ENCODE peak calls at places on chromosome 14, in five cellular contexts. X is sigmoid colon, B is heart right ventricle, G is choroid plexus epithelial cell, L is chondrocyte. K is an unnamed sample.

GRCh38 chr14:72256055-72256454 is 323.8 kb downstream of the RGS6 start:
- DNase-seq in X (no peak), L (no peak), G (no peak), B (no peak), K (no peak)

GRCh38 chr14:63245893-63246292 is 41.6 kb downstream of the RHOJ start:
- DNase-seq in L (no peak), G (peak), B (peak), X (peak), K (no peak)

GRCh38 chr14:80587096-80587724 is 354.3 kb downstream of the CEP128 start:
- DNase-seq in G (peak), L (no peak), B (no peak), X (no peak), K (peak)

GRCh38 chr14:100065161-100065871 is at the start of gene EVL:
- DNase-seq in B (peak), X (no peak), L (no peak), G (no peak), K (no peak)

GRCh38 chr14:20714593-20715250 is 26.2 kb downstream of the ANG start:
- DNase-seq in X (peak), L (no peak), B (peak), G (peak), K (peak)

GRCh38 chr14:21467620-21468019 is 9.1 kb downstream of the RAB2B start:
- DNase-seq in G (peak), X (no peak), B (no peak), L (no peak), K (peak)

GRCh38 chr14:103628221-103628683 is 759 bp upstream of the KLC1 start:
- DNase-seq in X (peak), L (no peak), B (peak), G (peak), K (peak)

GRCh38 chr14:49960453-49960852 is 67.6 kb downstream of the ARF6 start:
- DNase-seq in G (no peak), B (no peak), L (no peak), X (no peak), K (no peak)

GRCh38 chr14:54715244-54715643 is 148.3 kb downstream of the SAMD4A start:
- DNase-seq in X (no peak), L (no peak), G (peak), B (no peak), K (peak)
- TF ChIP-seq CTCF in X (no peak), L (peak), G (peak), B (peak), K (peak)

GRCh38 chr14:31613188-31613587 is 52.0 kb downstream of the NUBPL start:
- DNase-seq in B (no peak), X (no peak), G (no peak), L (no peak), K (no peak)
- TF ChIP-seq CTCF in B (no peak), X (no peak), G (no peak), L (no peak), K (no peak)

DNA sequence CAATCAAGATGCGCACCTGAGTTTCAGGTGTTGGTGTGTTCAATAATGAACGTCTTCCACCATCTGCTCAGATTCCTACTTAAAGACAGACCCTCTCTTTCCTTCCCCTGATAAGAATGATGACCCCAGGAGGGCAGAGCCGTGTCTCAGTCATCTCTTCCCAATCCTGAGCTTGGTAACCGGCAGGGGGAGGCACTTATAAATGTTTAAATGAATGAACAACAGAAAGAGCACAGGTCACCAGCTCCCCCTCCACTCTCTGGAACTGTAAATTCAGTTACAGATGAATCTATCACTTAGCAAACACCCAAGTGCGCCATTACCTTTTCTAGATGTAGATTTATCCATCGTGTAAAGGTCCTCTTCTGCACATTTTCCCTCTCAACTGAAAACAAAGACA is 72.4 kb upstream of the DICER1 start:
- DNase-seq in X (no peak), G (no peak), B (no peak), L (no peak), K (no peak)
- TF ChIP-seq CTCF in X (no peak), G (peak), B (no peak), L (no peak), K (no peak)

GRCh38 chr14:73752297-73752992 is 38.3 kb upstream of the PNMA1 start:
- DNase-seq in L (no peak), G (peak), B (peak), X (peak), K (peak)
- TF ChIP-seq CTCF in L (peak), G (peak), B (no peak), X (peak), K (peak)

GRCh38 chr14:52678591-52678990 is 16.8 kb downstream of the ERO1A start:
- DNase-seq in X (no peak), L (no peak), B (no peak), G (no peak), K (no peak)
- TF ChIP-seq CTCF in X (no peak), L (peak), B (no peak), G (peak), K (peak)

GRCh38 chr14:67602071-67602470 is 2.0 kb upstream of the PIGH start:
- DNase-seq in B (no peak), G (no peak), L (no peak), X (no peak), K (no peak)
- TF ChIP-seq CTCF in B (no peak), G (no peak), L (no peak), X (no peak), K (no peak)

GRCh38 chr14:89956294-89957009 is 725 bp downstream of the TDP1 start:
- DNase-seq in L (no peak), X (peak), B (peak), G (peak), K (peak)

GRCh38 chr14:89954045-89955021 is at the start of gene EFCAB11:
- DNase-seq in G (peak), L (peak), X (peak), B (peak), K (peak)

GRCh38 chr14:89953602-89954001 is 928 bp downstream of the EFCAB11 start:
- DNase-seq in L (no peak), G (no peak), X (no peak), B (no peak), K (no peak)

GRCh38 chr14:89955022-89955414 is 488 bp upstream of the EFCAB11 start:
- DNase-seq in G (no peak), X (no peak), B (no peak), L (no peak), K (no peak)

DNA sequence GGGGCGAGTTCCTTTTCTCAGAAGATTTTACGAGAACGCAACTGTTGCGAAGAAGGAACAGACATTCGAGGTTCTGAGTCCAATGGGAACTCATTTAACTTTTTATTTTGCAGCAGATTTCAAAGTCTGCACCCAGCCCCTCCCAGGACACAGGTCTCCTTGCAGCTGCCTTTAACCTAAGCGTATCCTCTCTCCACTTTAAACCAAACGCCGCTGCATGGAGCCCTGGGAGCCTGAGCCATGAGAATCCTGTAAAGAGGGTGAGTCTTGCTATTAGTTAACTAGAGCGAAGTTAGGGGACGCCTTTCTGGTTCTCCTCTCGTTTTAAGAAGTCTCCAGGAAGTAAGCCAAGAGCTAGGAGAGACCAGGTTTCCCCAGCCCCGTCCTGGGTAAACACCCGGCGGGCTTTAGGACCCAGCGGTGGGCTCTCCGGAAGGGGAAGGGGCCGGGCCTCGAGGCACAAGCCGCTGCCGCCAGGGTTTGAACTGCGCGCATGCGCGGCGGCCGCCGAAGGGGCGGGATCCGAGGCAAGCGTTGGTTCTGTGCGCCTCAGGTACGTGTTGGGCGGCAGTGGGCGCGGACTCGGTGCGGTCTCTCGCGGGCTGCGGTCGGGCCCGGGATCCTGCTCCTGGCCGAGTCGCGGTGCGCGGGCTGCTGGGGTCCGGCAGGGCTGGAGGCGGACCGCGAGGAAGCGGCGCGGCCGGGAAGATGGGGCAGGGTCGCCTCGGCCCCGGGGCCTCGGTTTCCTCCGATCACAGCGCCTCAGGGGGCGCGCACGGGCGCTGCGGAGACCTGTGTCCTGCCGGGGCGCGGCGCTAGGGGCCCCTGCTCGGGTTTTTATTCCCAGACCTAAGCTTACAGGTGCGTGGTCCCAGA is at the start of gene TDP1:
- DNase-seq in X (peak), B (peak), L (peak), G (peak), K (peak)
- TF ChIP-seq CTCF in X (no peak), B (no peak), L (peak), G (no peak), K (peak)

GRCh38 chr14:94439453-94440057 is 13.0 kb downstream of the SERPINA11 start:
- DNase-seq in G (no peak), X (no peak), L (no peak), B (no peak), K (no peak)
- TF ChIP-seq CTCF in G (no peak), X (no peak), L (no peak), B (no peak), K (no peak)

GRCh38 chr14:93303659-93304058 is 29.2 kb downstream of the BTBD7 start:
- DNase-seq in G (no peak), L (no peak), X (no peak), B (peak), K (no peak)
- TF ChIP-seq CTCF in G (no peak), L (no peak), X (no peak), B (no peak), K (no peak)

GRCh38 chr14:105420141-105420975 is 731 bp downstream of the MTA1 start:
- DNase-seq in B (no peak), L (no peak), X (no peak), G (no peak), K (no peak)
- TF ChIP-seq CTCF in B (no peak), L (no peak), X (no peak), G (no peak), K (no peak)